ENCODE peak calls at places on chromosomes 4 and X, in six cellular contexts. C is stomach; Z is heart right ventricle; X is mesendoderm; P is effector memory CD4-positive, alpha-beta T cell; K is psoas muscle. V is an unnamed sample.
A peak's percentile ranks its signal among the peaks of the same experiment; 100 is the strongest.

GRCh38 chr4:83237591-83237990 is 47.0 kb downstream of the COQ2 start:
- DNase-seq in C (no peak), Z (no peak), X (no peak), P (no peak), K (no peak), V (no peak)

GRCh38 chrX:119062750-119063374 is 9.9 kb upstream of the CT47C1 start:
- DNase-seq in C (no peak), Z (no peak), X (peak; percentile 74), P (no peak), K (no peak), V (no peak)

GRCh38 chr4:2482693-2483092 is 13.8 kb downstream of the RNF4 start:
- DNase-seq in C (no peak), Z (peak; percentile 51), X (no peak), P (no peak), K (peak; percentile 49), V (no peak)

GRCh38 chr4:177309525-177310371 is at the start of gene NEIL3:
- DNase-seq in C (peak; percentile 90), Z (peak; percentile 91), X (peak; percentile 89), P (peak; percentile 93), K (peak; percentile 88), V (peak; percentile 97)

GRCh38 chr4:2066571-2067445 is 7.7 kb downstream of the NAT8L start:
- DNase-seq in C (no peak), Z (no peak), X (no peak), P (no peak), K (no peak), V (no peak)

GRCh38 chr4:20253799-20254409 is 2.2 kb downstream of the SLIT2 start:
- DNase-seq in C (no peak), Z (no peak), X (peak; percentile 42), P (no peak), K (peak; percentile 49), V (peak; percentile 48)

GRCh38 chr4:53937918-53938317 is 126.5 kb downstream of the CHIC2 start:
- DNase-seq in C (no peak), Z (no peak), X (peak; percentile 93), P (no peak), K (no peak), V (no peak)

GRCh38 chr4:27288496-27288895 is 427.9 kb downstream of the STIM2 start:
- DNase-seq in C (no peak), Z (no peak), X (no peak), P (no peak), K (no peak), V (no peak)

GRCh38 chrX:45598841-45599240 is 398.2 kb upstream of the DIPK2B start:
- DNase-seq in C (no peak), Z (no peak), X (no peak), P (no peak), K (no peak), V (no peak)

GRCh38 chrX:154727418-154728323 is 23.2 kb downstream of the GAB3 start:
- DNase-seq in C (no peak), Z (peak; percentile 72), X (peak; percentile 53), P (no peak), K (peak; percentile 67), V (no peak)

GRCh38 chrX:111180750-111181240 is 84.8 kb downstream of the PAK3 start:
- DNase-seq in C (no peak), Z (no peak), X (no peak), P (no peak), K (no peak), V (no peak)

GRCh38 chrX:9443327-9443726 is 21.5 kb upstream of the TBL1X start:
- DNase-seq in C (no peak), Z (no peak), X (no peak), P (no peak), K (no peak), V (no peak)

DNA sequence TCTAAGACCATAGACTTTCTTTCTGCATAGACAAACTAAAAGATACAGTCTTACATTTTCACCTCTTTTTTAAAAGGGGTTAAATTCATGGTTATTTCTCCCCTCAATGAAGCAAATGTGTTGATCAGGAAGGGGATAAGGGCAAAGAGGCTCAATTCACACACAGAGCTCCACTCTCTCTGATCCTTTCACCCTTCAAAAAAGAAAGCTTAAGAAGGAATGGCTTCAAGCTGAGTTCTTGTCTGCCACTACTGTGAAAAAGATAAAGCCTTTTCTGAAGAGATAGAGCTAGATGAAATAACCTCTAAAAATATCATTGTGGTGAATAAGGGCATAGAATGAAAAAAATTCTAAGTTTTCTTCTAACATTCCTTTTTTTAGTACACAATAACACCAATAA is 28.3 kb downstream of the SEPSECS start:
- DNase-seq in C (no peak), Z (no peak), X (peak; percentile 90), P (no peak), K (no peak), V (no peak)
- H3K4me1 ChIP-seq in C (peaks cover 5% of the 10 kb centered on the region), Z (peaks cover 15% of the 10 kb centered on the region), X (peaks cover 2% of the 10 kb centered on the region), P (no peaks in the 10 kb centered on the region), K (no peaks in the 10 kb centered on the region), V (no peaks in the 10 kb centered on the region)

GRCh38 chrX:70973221-70973620 is 42.3 kb upstream of the SLC7A3 start:
- DNase-seq in C (no peak), Z (no peak), X (no peak), P (no peak), K (no peak), V (no peak)

GRCh38 chrX:70970482-70970999 is 39.6 kb upstream of the SLC7A3 start:
- DNase-seq in C (no peak), Z (no peak), X (peak; percentile 42), P (no peak), K (no peak), V (no peak)

DNA sequence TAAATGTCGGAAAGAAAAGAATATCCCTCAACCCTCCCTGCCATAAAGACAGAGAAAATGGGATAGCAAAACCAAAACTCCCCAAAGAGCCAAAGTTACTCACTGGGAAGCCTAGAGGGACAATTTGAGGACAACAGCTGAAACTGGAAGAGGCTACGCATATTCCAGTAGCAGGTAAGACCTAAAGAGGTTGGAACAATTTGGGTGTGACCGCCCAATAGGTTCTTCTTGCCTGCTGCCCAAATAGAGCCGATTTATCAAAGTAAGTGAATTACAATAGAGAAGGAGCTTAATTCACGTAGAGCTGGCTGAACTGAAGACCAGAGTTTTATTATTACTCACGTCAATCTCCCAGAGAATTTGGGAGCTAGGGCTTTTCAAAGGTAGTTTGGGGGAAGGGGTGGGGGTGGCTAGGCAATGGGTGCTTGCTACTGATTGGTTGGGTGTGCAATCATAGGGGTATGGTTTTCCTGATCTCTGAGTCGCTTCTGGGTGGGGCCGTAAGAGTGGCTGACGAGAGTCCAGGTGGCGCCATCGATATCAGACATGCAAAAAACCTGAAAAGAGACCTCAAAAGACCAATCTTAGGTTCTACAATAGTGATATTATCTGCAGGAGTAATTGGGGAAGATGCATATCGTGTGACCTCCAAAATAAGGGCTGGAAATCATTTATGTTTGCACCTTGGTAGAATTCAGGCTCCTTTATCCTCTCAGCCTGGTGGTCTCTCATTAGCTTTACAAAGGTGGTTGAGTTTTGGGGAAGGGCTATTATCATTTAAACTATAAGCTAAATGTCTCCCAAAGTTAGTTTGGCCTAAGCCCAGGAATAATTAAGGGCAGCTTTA is 39.0 kb upstream of the SLC7A3 start:
- DNase-seq in C (no peak), Z (no peak), X (peak; percentile 54), P (no peak), K (no peak), V (no peak)
- H3K4me3 ChIP-seq in C (no peak overlapping the region), Z (no peak overlapping the region), X (no peak overlapping the region), P (no peak overlapping the region), K (no peak overlapping the region), V (no peak overlapping the region)

DNA sequence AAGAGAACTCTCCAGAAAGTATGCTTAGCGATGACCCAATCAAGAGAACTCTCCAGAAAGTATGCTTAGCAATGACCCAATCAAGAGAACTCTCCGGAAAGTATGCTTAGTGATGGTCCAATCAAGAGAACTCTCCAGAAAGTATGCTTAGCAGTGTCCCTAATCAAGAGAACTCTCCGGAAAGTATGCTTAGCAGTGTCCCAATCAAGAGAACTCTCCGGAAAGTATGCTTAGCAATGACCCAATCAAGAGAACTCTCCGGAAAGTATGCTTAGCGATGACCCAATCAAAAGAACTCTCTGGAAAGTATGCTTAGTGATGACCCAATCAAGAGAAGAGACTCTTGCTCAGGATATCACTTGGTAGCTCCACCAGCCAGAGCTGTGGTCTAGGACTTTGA is 92.5 kb downstream of the AFAP1 start:
- DNase-seq in C (no peak), Z (no peak), X (no peak), P (no peak), K (no peak), V (no peak)
- H3K4me1 ChIP-seq in C (peaks cover 29% of the 10 kb centered on the region), Z (peaks cover 25% of the 10 kb centered on the region), X (peaks cover 7% of the 10 kb centered on the region), P (peaks cover 20% of the 10 kb centered on the region), K (peaks cover 17% of the 10 kb centered on the region), V (no peaks in the 10 kb centered on the region)

DNA sequence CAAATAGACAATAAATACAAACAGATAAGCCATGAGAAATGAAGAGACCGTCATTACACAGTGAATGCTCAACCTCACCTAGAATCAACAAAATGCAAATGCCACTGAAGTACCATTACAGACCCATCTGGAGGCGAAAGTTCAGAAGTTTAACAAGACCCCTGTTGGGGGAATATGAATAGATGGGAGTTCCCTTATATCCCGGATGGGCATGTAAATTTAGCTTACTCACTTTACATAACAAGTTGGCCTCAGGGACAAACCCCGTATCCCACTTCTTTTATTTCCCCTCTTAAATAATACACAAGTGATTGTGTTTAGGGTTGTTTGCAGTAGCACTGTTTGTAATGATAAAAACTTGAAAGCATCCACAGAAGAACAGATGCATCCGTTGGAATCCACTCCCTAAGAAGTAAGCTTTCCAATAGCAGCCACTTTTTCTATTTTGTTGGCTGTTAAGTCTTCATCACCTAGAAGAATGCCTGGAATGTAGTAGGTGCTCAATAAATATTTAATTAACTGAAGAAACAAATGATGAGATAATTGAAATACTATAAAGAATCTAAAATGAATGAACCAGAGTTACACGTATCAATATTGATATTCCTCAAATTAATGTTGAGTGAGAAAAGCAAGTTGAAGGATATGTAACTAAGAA is 1076.3 kb upstream of the TENM3 start:
- DNase-seq in C (no peak), Z (no peak), X (no peak), P (no peak), K (no peak), V (no peak)
- H3K4me3 ChIP-seq in C (no peak overlapping the region), Z (no peak overlapping the region), X (no peak overlapping the region), P (no peak overlapping the region), K (no peak overlapping the region), V (no peak overlapping the region)

GRCh38 chr4:168846414-168846813 is 163.6 kb downstream of the CBR4 start:
- DNase-seq in C (no peak), Z (no peak), X (peak; percentile 75), P (no peak), K (no peak), V (no peak)
- H3K4me1 ChIP-seq in C (peaks cover 99% of the 10 kb centered on the region), Z (peaks cover 96% of the 10 kb centered on the region), X (peaks cover 11% of the 10 kb centered on the region), P (no peaks in the 10 kb centered on the region), K (peaks cover 72% of the 10 kb centered on the region), V (peaks cover 34% of the 10 kb centered on the region)

DNA sequence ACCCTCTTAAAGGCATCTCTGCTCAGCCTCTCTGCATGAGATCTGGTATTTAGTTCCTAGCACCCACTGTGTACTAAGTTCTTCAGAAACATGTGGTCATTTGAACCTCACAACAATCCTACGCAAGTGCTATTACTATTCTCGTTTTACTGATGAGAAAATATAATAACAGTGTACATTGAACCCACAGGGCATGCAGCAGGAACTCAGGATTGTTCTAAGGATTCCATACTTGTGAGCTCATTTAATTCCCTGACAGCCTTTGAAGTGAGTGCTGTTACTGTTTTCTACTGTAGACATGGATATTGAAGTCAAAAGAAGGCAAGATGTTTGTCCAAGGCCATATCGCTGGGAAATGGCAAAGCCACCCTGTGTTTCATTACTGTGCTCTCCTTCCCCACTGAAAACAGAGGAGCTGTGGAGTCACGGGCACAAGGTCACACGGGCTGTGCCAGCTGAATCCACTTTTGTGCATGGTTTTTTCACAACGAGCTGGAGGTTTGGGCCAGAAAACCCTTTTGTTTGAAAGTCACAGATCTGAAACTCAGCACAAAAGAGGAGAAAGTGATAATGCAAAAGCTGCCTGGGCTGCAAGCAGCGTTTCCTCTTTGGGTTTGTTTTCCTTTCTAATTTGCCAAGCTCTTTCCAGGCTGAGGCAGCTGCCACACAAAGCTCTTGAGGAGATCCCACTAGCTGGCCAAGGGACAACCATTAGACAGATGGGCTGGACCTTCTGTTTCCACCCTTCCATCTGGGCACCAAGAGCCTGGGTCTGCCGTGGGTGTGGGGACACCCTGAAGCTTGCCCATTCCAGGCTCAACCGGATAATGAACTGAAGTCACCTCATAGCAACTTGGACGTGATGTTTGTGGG is 194.9 kb upstream of the C1QTNF7 start:
- DNase-seq in C (no peak), Z (no peak), X (peak; percentile 44), P (no peak), K (no peak), V (no peak)
- H3K4me3 ChIP-seq in C (no peak overlapping the region), Z (no peak overlapping the region), X (no peak overlapping the region), P (peak overlapping the region; percentile 16), K (no peak overlapping the region), V (no peak overlapping the region)

V was measured in Peyer's patch.